ENCODE peak calls at places on chromosomes 6 and 20, in eight cellular contexts. S is epithelial cell of esophagus, I is tibial nerve, B is NCI-H1417, G is nephron progenitor cell, C is HFFc6, T is ELF-1, Z is SHP77. F is an unnamed sample.

GRCh38 chr6:31473780-31474725 is 23.9 kb upstream of the MICB start:
- DNase-seq in S (peak; percentile 91), I (no peak), B (no peak), G (no peak), C (peak; percentile 64), T (no peak), Z (no peak), F (no peak)

GRCh38 chr6:111743859-111744692 is 129.2 kb downstream of the FYN start:
- DNase-seq in S (no peak), I (peak; percentile 81), B (no peak), G (no peak), C (no peak), T (no peak), Z (no peak), F (no peak)

GRCh38 chr6:13725570-13725969 is 13.9 kb upstream of the RANBP9 start:
- DNase-seq in S (peak; percentile 98), I (no peak), B (no peak), G (no peak), C (peak; percentile 35), T (peak; percentile 20), Z (no peak), F (no peak)

GRCh38 chr20:62117658-62118057 is 4.6 kb upstream of the LSM14B start:
- DNase-seq in S (no peak), I (no peak), B (no peak), G (no peak), C (no peak), T (no peak), Z (peak; percentile 64), F (no peak)

GRCh38 chr6:142925575-142926110 is 19.3 kb downstream of the HIVEP2 start:
- DNase-seq in S (peak; percentile 29), I (no peak), B (no peak), G (no peak), C (no peak), T (no peak), Z (no peak), F (no peak)

GRCh38 chr6:30957716-30958115 is 16.9 kb downstream of the MUCL3 start:
- DNase-seq in S (no peak), I (no peak), B (no peak), G (no peak), C (no peak), T (peak; percentile 71), Z (no peak), F (no peak)

GRCh38 chr20:32520927-32521203 is 64.3 kb downstream of the NOL4L start:
- DNase-seq in S (no peak), I (no peak), B (no peak), G (no peak), C (no peak), T (no peak), Z (no peak), F (no peak)

GRCh38 chr6:138785092-138785491 is 10.8 kb upstream of the ECT2L start:
- DNase-seq in S (no peak), I (no peak), B (no peak), G (no peak), C (no peak), T (no peak), Z (no peak), F (no peak)

GRCh38 chr6:20213271-20213798 is 1.1 kb upstream of the MBOAT1 start:
- DNase-seq in S (no peak), I (no peak), B (no peak), G (no peak), C (no peak), T (no peak), Z (no peak), F (no peak)

GRCh38 chr6:160051390-160051789 is 70.2 kb upstream of the SLC22A1 start:
- DNase-seq in S (no peak), I (no peak), B (no peak), G (no peak), C (no peak), T (no peak), Z (no peak), F (no peak)

GRCh38 chr6:106746660-106747059 is 117.3 kb downstream of the QRSL1 start:
- DNase-seq in S (peak; percentile 100), I (no peak), B (peak; percentile 54), G (no peak), C (peak; percentile 87), T (peak; percentile 57), Z (peak; percentile 77), F (peak; percentile 59)

GRCh38 chr6:75480425-75480824 is 13.2 kb downstream of the FILIP1 start:
- DNase-seq in S (no peak), I (no peak), B (no peak), G (no peak), C (peak; percentile 7), T (no peak), Z (no peak), F (no peak)

GRCh38 chr6:169933839-169934698 is 182.6 kb downstream of the ERMARD start:
- DNase-seq in S (no peak), I (peak; percentile 14), B (no peak), G (no peak), C (no peak), T (no peak), Z (peak; percentile 57), F (no peak)

GRCh38 chr6:6678185-6678671 is 89.7 kb downstream of the LY86 start:
- DNase-seq in S (peak; percentile 84), I (no peak), B (no peak), G (no peak), C (peak; percentile 36), T (peak; percentile 61), Z (peak; percentile 87), F (peak; percentile 98)

GRCh38 chr6:19697744-19698290 is 139.4 kb upstream of the ID4 start:
- DNase-seq in S (peak; percentile 72), I (no peak), B (peak; percentile 11), G (no peak), C (peak; percentile 84), T (no peak), Z (no peak), F (no peak)